ENCODE peak calls at places on chromosomes 11 and 22, in four cellular contexts. F is MM.1S, T is HCT116, A is H9. B is an unnamed sample.

GRCh38 chr11:15118431-15118830 is 3.7 kb downstream of the INSC start:
- DNase-seq in A (no peak), T (no peak), F (peak; percentile 27), B (no peak)

GRCh38 chr11:61699737-61700160 is 19.6 kb downstream of the DAGLA start:
- DNase-seq in F (no peak), T (no peak), A (no peak), B (no peak)

GRCh38 chr22:36612458-36612857 is 83.5 kb upstream of the EIF3D start:
- DNase-seq in F (no peak), T (no peak), A (no peak), B (peak; percentile 86)

GRCh38 chr22:50620861-50621490 is 7.0 kb downstream of the ARSA start:
- DNase-seq in T (no peak), F (peak; percentile 56), A (no peak), B (peak; percentile 36)

GRCh38 chr11:119441898-119442243 is 18.9 kb upstream of the THY1 start:
- DNase-seq in T (no peak), A (no peak), F (no peak), B (no peak)

GRCh38 chr11:106961048-106961447 is 57.2 kb downstream of the GUCY1A2 start:
- DNase-seq in F (no peak), A (no peak), T (no peak), B (peak; percentile 26)

GRCh38 chr22:37657590-37658132 is 862 bp upstream of the PDXP start:
- DNase-seq in T (no peak), F (no peak), A (no peak), B (peak; percentile 64)

GRCh38 chr11:3171931-3172560 is 6.9 kb upstream of the OSBPL5 start:
- DNase-seq in A (no peak), T (no peak), F (no peak), B (no peak)

GRCh38 chr11:17008099-17008498 is 6.1 kb downstream of the PLEKHA7 start:
- DNase-seq in A (no peak), T (no peak), F (no peak), B (no peak)

GRCh38 chr11:8250446-8250845 is 13.2 kb downstream of the LMO1 start:
- DNase-seq in T (no peak), A (peak; percentile 19), F (no peak), B (no peak)

GRCh38 chr22:30245985-30246901 is at the start of gene LIF:
- DNase-seq in A (peak; percentile 56), T (no peak), F (peak; percentile 18), B (peak; percentile 79)

GRCh38 chr22:37569009-37569920 is 9.0 kb downstream of the CDC42EP1 start:
- DNase-seq in T (no peak), F (no peak), A (peak; percentile 81), B (no peak)

GRCh38 chr11:116136987-116137674 is 632.9 kb upstream of the CADM1 start:
- DNase-seq in A (no peak), T (no peak), F (no peak), B (no peak)

GRCh38 chr22:32204856-32205722 is at the start of gene RFPL2:
- DNase-seq in F (no peak), A (peak; percentile 89), T (peak; percentile 66), B (peak; percentile 5)

GRCh38 chr11:104343578-104343977 is 179.6 kb upstream of the PDGFD start:
- DNase-seq in T (peak; percentile 31), F (no peak), A (no peak), B (peak; percentile 24)

GRCh38 chr11:64223001-64223651 is 2.9 kb downstream of the TRPT1 start:
- DNase-seq in F (no peak), A (no peak), T (no peak), B (no peak)

GRCh38 chr11:8091671-8092070 is 10.7 kb downstream of the TUB start:
- DNase-seq in A (peak; percentile 14), T (no peak), F (no peak), B (no peak)

GRCh38 chr22:48434868-48435250 is 1392.8 kb downstream of the BRD1 start:
- DNase-seq in T (no peak), A (no peak), F (no peak), B (no peak)

GRCh38 chr22:46377566-46378498 is 42.3 kb downstream of the TRMU start:
- DNase-seq in T (peak; percentile 66), A (peak; percentile 82), F (no peak), B (peak; percentile 24)

GRCh38 chr11:32829680-32830412 is at the start of gene PRRG4:
- DNase-seq in A (peak; percentile 63), T (no peak), F (peak; percentile 86), B (peak; percentile 76)

GRCh38 chr11:5007561-5007960 is 12.9 kb downstream of the OR51L1 start:
- DNase-seq in T (no peak), F (no peak), A (no peak), B (peak; percentile 8)

GRCh38 chr11:46390331-46391171 is 1.0 kb downstream of the CHRM4 start:
- DNase-seq in A (peak; percentile 45), F (no peak), T (no peak), B (no peak)

GRCh38 chr11:70742553-70743291 is 344.4 kb downstream of the CTTN start:
- DNase-seq in F (no peak), T (no peak), A (peak; percentile 91), B (no peak)

GRCh38 chr22:40602231-40602630 is 34.3 kb downstream of the MRTFA start:
- DNase-seq in F (no peak), T (no peak), A (no peak), B (peak; percentile 56)

GRCh38 chr22:19565921-19566598 is 41.9 kb upstream of the CLDN5 start:
- DNase-seq in T (no peak), F (no peak), A (no peak), B (peak; percentile 15)

GRCh38 chr11:20156876-20157613 is 3.2 kb downstream of the DBX1 start:
- DNase-seq in F (peak; percentile 15), A (no peak), T (no peak), B (no peak)

GRCh38 chr11:106399075-106399500 is 321.6 kb downstream of the AASDHPPT start:
- DNase-seq in T (peak; percentile 36), F (no peak), A (no peak), B (peak; percentile 99)

GRCh38 chr22:44268431-44269116 is 44.2 kb downstream of the SHISAL1 start:
- DNase-seq in T (no peak), F (no peak), A (no peak), B (no peak)

GRCh38 chr22:37428649-37429586 is 1.6 kb upstream of the ELFN2 start:
- DNase-seq in F (peak; percentile 33), T (peak; percentile 37), A (peak; percentile 80), B (peak; percentile 64)

GRCh38 chr11:8075119-8075726 is 5.8 kb upstream of the TUB start:
- DNase-seq in T (no peak), A (no peak), F (no peak), B (peak; percentile 48)

GRCh38 chr22:42170946-42171345 is 40.3 kb upstream of the CYP2D6 start:
- DNase-seq in F (no peak), A (no peak), T (no peak), B (no peak)

GRCh38 chr11:111933872-111934271 is 3.3 kb upstream of the DIXDC1 start:
- DNase-seq in A (no peak), T (no peak), F (no peak), B (peak; percentile 42)

GRCh38 chr22:16958475-16958874 is 49.5 kb downstream of the GAB4 start:
- DNase-seq in A (peak; percentile 9), T (no peak), F (no peak), B (no peak)

GRCh38 chr22:46421272-46421671 is 85.8 kb downstream of the TRMU start:
- DNase-seq in A (no peak), F (peak; percentile 87), T (no peak), B (no peak)

GRCh38 chr11:57424802-57425564 is 1.9 kb downstream of the SLC43A3 start:
- DNase-seq in F (peak; percentile 61), T (no peak), A (no peak), B (peak; percentile 83)

DNA sequence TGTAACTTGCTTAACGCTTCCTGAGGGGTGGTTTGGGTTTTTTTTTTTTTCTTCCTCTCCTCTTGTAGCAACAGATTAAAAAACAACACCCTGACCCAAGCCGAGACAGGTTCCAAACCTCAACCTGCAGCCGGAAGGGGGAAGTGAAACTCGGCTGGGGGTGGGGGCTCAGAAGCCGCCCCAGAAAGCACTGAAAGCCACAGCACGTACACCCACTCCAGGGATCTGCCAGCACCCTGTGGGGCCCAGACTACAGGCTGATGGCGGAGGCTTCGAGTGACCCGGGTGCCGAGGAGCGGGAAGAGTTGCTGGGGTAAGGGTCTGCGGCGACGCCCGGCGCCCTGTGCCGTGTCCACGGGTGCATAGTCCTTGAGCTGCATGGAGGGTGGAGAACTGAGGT is at the start of gene LSP1:
- DNase-seq in A (no peak), T (no peak), F (peak; percentile 88), B (no peak)
- H3K9ac ChIP-seq in A (no peak within 1 kb of the TSS), T (no peak within 1 kb of the TSS), F (peak within 1 kb of the TSS; percentile 86), B (no peak within 1 kb of the TSS)

DNA sequence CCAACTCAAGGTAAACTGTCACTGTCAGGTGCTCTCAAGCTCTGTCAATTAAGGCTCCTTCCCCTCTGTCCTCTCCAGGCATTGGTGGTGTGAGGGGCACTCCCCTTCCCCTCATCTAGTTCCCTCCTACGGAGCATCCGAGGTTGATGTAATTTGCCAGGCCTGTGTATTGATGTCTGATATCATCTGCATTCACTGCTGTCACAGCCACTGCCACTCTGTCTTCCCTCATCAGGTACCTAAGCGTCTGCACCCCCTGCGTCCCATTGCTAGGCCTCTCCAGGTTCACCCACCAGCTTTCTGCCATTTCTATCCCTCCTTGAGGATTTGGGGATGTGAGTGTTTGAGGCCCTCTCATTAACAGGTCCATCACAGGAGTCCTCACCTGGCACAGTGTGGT is 50.0 kb upstream of the SYT13 start:
- DNase-seq in F (no peak), T (no peak), A (no peak), B (no peak)
- H3K4me2 ChIP-seq in F (no peak overlapping the region), T (no peak overlapping the region), A (no peak overlapping the region), B (no peak overlapping the region)

GRCh38 chr11:28417601-28418323 is 309.6 kb downstream of the METTL15 start:
- DNase-seq in F (no peak), A (no peak), T (no peak), B (no peak)
- H3K9ac ChIP-seq in F (no peak overlapping the region), A (no peak overlapping the region), T (no peak overlapping the region), B (no peak overlapping the region)

GRCh38 chr22:21000987-21001600 is 824 bp downstream of the THAP7 start:
- DNase-seq in T (no peak), A (no peak), F (no peak), B (no peak)

GRCh38 chr22:21001601-21002325 is at the start of gene THAP7:
- DNase-seq in F (peak; percentile 97), A (peak; percentile 95), T (peak; percentile 89), B (peak; percentile 98)

GRCh38 chr22:20999350-21000214 is 2.3 kb downstream of the THAP7 start:
- DNase-seq in F (no peak), A (no peak), T (no peak), B (no peak)

GRCh38 chr22:20998411-20999336 is 3.2 kb downstream of the THAP7 start:
- DNase-seq in A (no peak), T (no peak), F (no peak), B (peak; percentile 63)

DNA sequence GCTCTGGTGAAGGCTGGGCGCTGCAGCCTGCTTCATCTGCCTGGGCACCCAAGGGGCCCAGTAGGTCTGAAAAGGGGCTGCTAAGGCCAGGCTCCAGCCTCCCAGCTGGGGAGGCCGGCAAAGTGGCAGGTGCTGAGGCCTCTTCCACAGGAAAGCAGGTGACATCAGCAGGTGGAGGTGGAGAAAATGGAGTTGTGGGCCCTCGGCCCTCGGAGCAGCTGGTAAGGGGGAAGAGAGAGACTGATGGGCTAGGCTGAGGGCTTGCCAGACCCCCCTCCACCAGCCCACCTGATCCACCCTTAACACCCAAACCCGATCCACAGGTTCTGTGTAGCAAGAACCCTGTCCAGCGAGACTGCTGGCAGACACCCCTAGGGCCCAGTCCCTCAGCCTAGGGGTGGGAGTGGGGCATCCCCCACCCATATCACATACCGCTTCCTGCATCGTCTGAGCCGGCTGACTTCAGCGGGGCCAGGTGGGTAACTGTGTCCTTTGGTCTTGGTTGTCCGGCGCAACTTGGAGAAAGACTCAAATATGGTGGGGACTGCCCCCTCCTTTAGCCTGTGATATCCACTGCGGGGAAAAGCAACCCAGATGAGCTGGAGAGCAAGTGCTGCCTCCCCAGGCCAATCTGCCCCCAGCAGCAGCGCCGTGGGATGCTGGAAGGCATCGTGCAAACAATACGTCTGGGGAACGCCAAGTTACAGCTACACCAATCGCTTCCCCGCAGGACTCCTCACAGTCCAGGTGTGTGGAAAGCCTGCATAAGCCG is 1.5 kb downstream of the THAP7 start:
- DNase-seq in T (no peak), A (no peak), F (no peak), B (peak; percentile 63)
- H3K4me2 ChIP-seq in T (peak overlapping the region; percentile 86), A (peak overlapping the region; percentile 57), F (peak overlapping the region; percentile 100), B (peak overlapping the region; percentile 93)

B was measured in GM23248.